ENCODE peak calls at places on chromosomes 6 and 20, in ten cellular contexts. L is GM13977, Q is mammary epithelial cell, O is cardiac fibroblast, C is Peyer's patch, Y is PC-3, T is GM13976, K is RWPE2, F is right lobe of liver, W is heart right ventricle. M is an unnamed sample.

GRCh38 chr6:56524891-56525703 is 117.6 kb downstream of the DST start:
- DNase-seq in L (no peak), Q (peak), O (peak), C (no peak), Y (peak), T (no peak), K (no peak), F (no peak), W (no peak), M (no peak)

GRCh38 chr6:89986650-89987074 is 92.4 kb downstream of the GJA10 start:
- DNase-seq in L (no peak), Q (no peak), O (peak), C (no peak), Y (peak), T (no peak), K (no peak), F (no peak), W (no peak), M (no peak)

GRCh38 chr20:39885975-39886649 is 802.9 kb downstream of the MAFB start:
- DNase-seq in L (peak), Q (peak), O (peak), C (peak), Y (peak), T (peak), K (no peak), F (peak), W (peak), M (peak)

GRCh38 chr6:47413752-47414516 is 63.7 kb upstream of the CD2AP start:
- DNase-seq in L (peak), Q (peak), O (peak), C (peak), Y (peak), T (peak), K (no peak), F (peak), W (no peak), M (peak)

GRCh38 chr6:135044639-135045038 is 10.0 kb downstream of the HBS1L start:
- DNase-seq in L (no peak), Q (no peak), O (no peak), C (no peak), Y (no peak), T (no peak), K (no peak), F (no peak), W (no peak), M (no peak)

GRCh38 chr6:41707565-41708200 is 27.7 kb downstream of the TFEB start:
- DNase-seq in L (no peak), Q (no peak), O (no peak), C (peak), Y (no peak), T (no peak), K (no peak), F (no peak), W (peak), M (no peak)

GRCh38 chr20:11193241-11193640 is 519.4 kb upstream of the JAG1 start:
- DNase-seq in L (no peak), Q (peak), O (peak), C (no peak), Y (peak), T (no peak), K (no peak), F (no peak), W (no peak), M (no peak)

GRCh38 chr20:37220255-37220654 is 40.9 kb upstream of the MROH8 start:
- DNase-seq in L (no peak), Q (no peak), O (no peak), C (no peak), Y (no peak), T (no peak), K (no peak), F (no peak), W (no peak), M (no peak)

GRCh38 chr6:134930463-134930862 is 19.4 kb downstream of the ALDH8A1 start:
- DNase-seq in L (no peak), Q (no peak), O (no peak), C (no peak), Y (no peak), T (no peak), K (no peak), F (no peak), W (no peak), M (no peak)

GRCh38 chr6:45930419-45931059 is 85.1 kb downstream of the CLIC5 start:
- DNase-seq in L (peak), Q (peak), O (peak), C (peak), Y (peak), T (peak), K (no peak), F (peak), W (peak), M (no peak)

GRCh38 chr20:63706852-63707557 is 771 bp downstream of the ARFRP1 start:
- DNase-seq in L (peak), Q (peak), O (peak), C (peak), Y (peak), T (peak), K (peak), F (peak), W (peak), M (no peak)
- TF ChIP-seq CTCF in L (peak), Q (peak), O (peak), C (no peak), Y (peak), T (peak), K (peak), F (peak), W (peak), M (peak)

GRCh38 chr20:62825994-62826645 is 9.3 kb downstream of the COL9A3 start:
- DNase-seq in L (no peak), Q (no peak), O (no peak), C (no peak), Y (no peak), T (no peak), K (no peak), F (no peak), W (peak), M (no peak)

GRCh38 chr20:62823688-62824475 is 7.0 kb downstream of the COL9A3 start:
- DNase-seq in L (no peak), Q (no peak), O (no peak), C (no peak), Y (no peak), T (no peak), K (no peak), F (no peak), W (peak), M (no peak)

GRCh38 chr20:62826646-62827322 is 9.9 kb downstream of the COL9A3 start:
- DNase-seq in L (no peak), Q (no peak), O (no peak), C (no peak), Y (no peak), T (no peak), K (no peak), F (no peak), W (no peak), M (no peak)

GRCh38 chr20:62824476-62825287 is 7.8 kb downstream of the COL9A3 start:
- DNase-seq in L (peak), Q (no peak), O (no peak), C (peak), Y (peak), T (peak), K (no peak), F (no peak), W (peak), M (no peak)

DNA sequence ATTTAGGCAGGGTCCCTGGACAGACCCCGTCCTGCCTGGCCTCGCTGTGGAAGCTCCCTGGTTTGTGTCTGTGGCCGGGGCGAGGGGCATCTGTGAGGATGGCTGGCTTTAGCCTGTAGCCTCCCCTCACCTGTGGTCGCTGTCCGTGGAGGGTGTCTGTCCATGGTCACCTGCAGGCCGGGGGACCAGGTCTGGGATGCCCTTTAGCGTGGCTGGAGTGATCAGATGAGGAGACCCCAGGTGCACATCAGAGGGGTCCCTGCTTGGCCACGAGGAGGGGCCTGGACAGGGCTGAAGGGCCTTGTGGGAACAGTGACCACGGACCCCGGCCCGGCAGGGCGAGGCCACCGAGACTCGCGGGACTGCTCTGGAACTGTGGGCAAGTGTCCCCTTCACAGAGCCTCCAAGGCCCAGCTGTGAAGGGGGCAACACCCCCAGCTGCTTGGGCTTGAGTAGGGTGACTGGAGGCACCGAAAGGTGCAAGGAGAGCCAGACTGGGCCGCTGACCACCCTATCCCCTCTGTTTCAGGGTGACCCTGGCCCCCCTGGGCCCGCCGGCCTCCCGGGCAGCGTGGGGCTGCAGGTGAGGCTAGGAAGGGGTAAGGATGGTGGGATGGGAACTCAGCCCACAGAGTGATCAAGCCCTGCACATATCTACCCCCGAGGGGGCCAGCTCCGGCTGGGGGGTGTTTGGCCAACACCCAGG is 8.6 kb downstream of the COL9A3 start:
- DNase-seq in L (no peak), Q (no peak), O (no peak), C (no peak), Y (no peak), T (no peak), K (no peak), F (no peak), W (peak), M (no peak)
- TF ChIP-seq CTCF in L (no peak), Q (no peak), O (no peak), C (no peak), Y (no peak), T (no peak), K (no peak), F (no peak), W (no peak), M (no peak)

DNA sequence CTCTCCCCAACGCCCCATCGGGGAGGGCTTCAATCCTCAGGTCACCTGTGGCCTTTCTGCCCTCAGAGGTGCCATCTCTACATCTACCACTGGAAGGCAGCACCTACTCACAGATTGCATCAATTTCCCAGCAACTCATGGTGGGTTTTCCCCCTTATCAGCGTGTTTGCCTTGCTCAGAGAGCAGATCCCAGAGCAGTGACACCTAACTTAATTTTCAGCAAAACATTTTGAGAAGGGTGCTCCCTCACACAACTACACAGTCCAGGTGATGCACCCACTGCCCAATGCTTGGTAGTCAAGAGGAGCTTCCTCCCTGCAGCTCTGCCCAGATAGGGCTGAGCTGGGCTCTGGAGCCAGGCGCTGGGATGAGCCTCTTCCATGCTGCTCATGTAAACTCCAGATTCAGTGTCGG is 48.2 kb downstream of the PLG start:
- DNase-seq in L (peak), Q (peak), O (no peak), C (no peak), Y (peak), T (peak), K (no peak), F (no peak), W (no peak), M (no peak)
- TF ChIP-seq CTCF in L (peak), Q (peak), O (no peak), C (no peak), Y (peak), T (peak), K (peak), F (peak), W (peak), M (peak)

DNA sequence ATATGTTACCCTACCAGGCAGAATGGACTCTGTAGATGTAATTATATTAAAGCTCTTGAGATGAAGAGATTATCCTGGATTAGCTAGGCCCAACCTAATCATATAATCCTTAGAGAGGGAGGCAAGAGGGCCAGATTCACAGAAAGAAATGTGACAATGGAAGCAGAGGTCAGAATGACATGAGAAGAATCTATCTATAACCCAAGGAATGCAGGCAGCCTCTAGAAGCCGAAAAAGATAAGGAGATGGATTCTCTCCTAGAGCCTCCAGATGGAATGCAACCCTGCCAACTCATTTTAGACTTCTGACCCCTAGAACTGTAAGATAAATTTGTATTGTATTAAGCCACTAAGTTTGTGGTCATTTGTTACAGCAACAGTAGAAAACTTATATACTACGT is 12.3 kb downstream of the PXT1 start:
- DNase-seq in L (no peak), Q (no peak), O (no peak), C (no peak), Y (no peak), T (no peak), K (no peak), F (no peak), W (no peak), M (no peak)
- TF ChIP-seq CTCF in L (no peak), Q (no peak), O (no peak), C (no peak), Y (no peak), T (no peak), K (no peak), F (no peak), W (no peak), M (no peak)

GRCh38 chr20:41853803-41854202 is 235.6 kb upstream of the CHD6 start:
- DNase-seq in L (no peak), Q (no peak), O (no peak), C (no peak), Y (no peak), T (no peak), K (no peak), F (no peak), W (no peak), M (no peak)

GRCh38 chr20:41848180-41848579 is 230.0 kb upstream of the CHD6 start:
- DNase-seq in L (no peak), Q (no peak), O (no peak), C (no peak), Y (peak), T (no peak), K (no peak), F (no peak), W (no peak), M (no peak)
- TF ChIP-seq CTCF in L (no peak), Q (no peak), O (no peak), C (no peak), Y (peak), T (no peak), K (peak), F (peak), W (no peak), M (no peak)

M was measured in GM12864.